ENCODE peak calls at places on chromosome 18, in five cellular contexts. L, F, V, I and Y are unnamed samples.

GRCh38 chr18:26317353-26317865 is 91.2 kb downstream of the TAF4B start:
- DNase-seq in L (no peak), F (no peak), V (no peak), I (no peak), Y (no peak)

GRCh38 chr18:76558881-76559667 is 64.0 kb upstream of the ZNF516 start:
- DNase-seq in L (no peak), F (no peak), V (no peak), I (peak; percentile 42), Y (no peak)

GRCh38 chr18:27413495-27414401 is 228.6 kb upstream of the CHST9 start:
- DNase-seq in L (no peak), F (no peak), V (no peak), I (no peak), Y (no peak)

GRCh38 chr18:57768557-57769326 is 34.4 kb downstream of the ATP8B1 start:
- DNase-seq in L (no peak), F (no peak), V (no peak), I (no peak), Y (no peak)

GRCh38 chr18:58867281-58867961 is 2.7 kb downstream of the ZNF532 start:
- DNase-seq in L (no peak), F (no peak), V (no peak), I (no peak), Y (no peak)

GRCh38 chr18:57649536-57650495 is 28.2 kb upstream of the NARS1 start:
- DNase-seq in L (no peak), F (no peak), V (no peak), I (no peak), Y (no peak)

GRCh38 chr18:27750014-27750413 is 426.9 kb downstream of the CDH2 start:
- DNase-seq in L (peak; percentile 17), F (no peak), V (no peak), I (no peak), Y (no peak)

GRCh38 chr18:79868168-79868784 is 70.5 kb downstream of the KCNG2 start:
- DNase-seq in L (no peak), F (no peak), V (no peak), I (no peak), Y (no peak)

GRCh38 chr18:42067527-42067926 is 112.5 kb downstream of the PIK3C3 start:
- DNase-seq in L (no peak), F (no peak), V (no peak), I (no peak), Y (no peak)

GRCh38 chr18:39951321-39951720 is 2003.7 kb upstream of the PIK3C3 start:
- DNase-seq in L (no peak), F (no peak), V (no peak), I (no peak), Y (no peak)

GRCh38 chr18:33583901-33584300 is 5.9 kb downstream of the ASXL3 start:
- DNase-seq in L (no peak), F (no peak), V (no peak), I (no peak), Y (no peak)

GRCh38 chr18:67132919-67133318 is 383.6 kb downstream of the DSEL start:
- DNase-seq in L (no peak), F (no peak), V (no peak), I (no peak), Y (no peak)

GRCh38 chr18:9808530-9809241 is 77.1 kb upstream of the TXNDC2 start:
- DNase-seq in L (no peak), F (no peak), V (no peak), I (no peak), Y (no peak)

GRCh38 chr18:41206341-41206740 is 748.7 kb upstream of the PIK3C3 start:
- DNase-seq in L (no peak), F (no peak), V (no peak), I (no peak), Y (no peak)

GRCh38 chr18:37335337-37335736 is 230.3 kb downstream of the CELF4 start:
- DNase-seq in L (no peak), F (no peak), V (no peak), I (no peak), Y (no peak)

GRCh38 chr18:75183973-75184372 is 25.0 kb downstream of the PTGR3 start:
- DNase-seq in L (no peak), F (no peak), V (no peak), I (no peak), Y (no peak)

GRCh38 chr18:38644875-38645641 is 1079.5 kb upstream of the CELF4 start:
- DNase-seq in L (no peak), F (no peak), V (no peak), I (no peak), Y (no peak)

GRCh38 chr18:76567835-76568445 is 72.9 kb upstream of the ZNF516 start:
- DNase-seq in L (no peak), F (no peak), V (no peak), I (no peak), Y (no peak)

GRCh38 chr18:53946561-53946960 is 277.9 kb downstream of the MBD2 start:
- DNase-seq in L (no peak), F (no peak), V (no peak), I (no peak), Y (no peak)

GRCh38 chr18:25815659-25816058 is 274.8 kb downstream of the SS18 start:
- DNase-seq in L (no peak), F (no peak), V (no peak), I (no peak), Y (no peak)

GRCh38 chr18:70288851-70289328 is at the start of gene SOCS6:
- DNase-seq in L (peak; percentile 31), F (peak; percentile 74), V (peak; percentile 69), I (peak; percentile 86), Y (no peak)

GRCh38 chr18:51196116-51196810 is 1.2 kb downstream of the MEX3C start:
- DNase-seq in L (no peak), F (peak; percentile 65), V (no peak), I (peak; percentile 75), Y (peak; percentile 58)

GRCh38 chr18:70419526-70419925 is 130.7 kb downstream of the SOCS6 start:
- DNase-seq in L (peak; percentile 45), F (no peak), V (no peak), I (no peak), Y (no peak)

GRCh38 chr18:31722369-31722957 is 38.1 kb upstream of the B4GALT6 start:
- DNase-seq in L (peak; percentile 79), F (peak; percentile 64), V (peak; percentile 56), I (no peak), Y (peak; percentile 55)

GRCh38 chr18:2212846-2213245 is 358.5 kb downstream of the METTL4 start:
- DNase-seq in L (no peak), F (no peak), V (no peak), I (no peak), Y (no peak)

GRCh38 chr18:26618130-26618529 is 69.8 kb upstream of the KCTD1 start:
- DNase-seq in L (no peak), F (no peak), V (no peak), I (no peak), Y (no peak)

GRCh38 chr18:21444465-21445023 is 156.0 kb downstream of the ESCO1 start:
- DNase-seq in L (peak; percentile 53), F (no peak), V (peak; percentile 14), I (no peak), Y (no peak)

GRCh38 chr18:58845913-58846312 is 18.8 kb upstream of the ZNF532 start:
- DNase-seq in L (no peak), F (no peak), V (no peak), I (no peak), Y (no peak)

GRCh38 chr18:44651453-44651852 is 29.2 kb upstream of the SETBP1 start:
- DNase-seq in L (peak; percentile 65), F (no peak), V (no peak), I (no peak), Y (no peak)